ENCODE peak calls at places on chromosomes 1 and 21, in ten cellular contexts. Q, P, C, G, W, B, E, A, K and R are unnamed samples.

GRCh38 chr1:66168467-66168887 is 365.5 kb upstream of the SGIP1 start:
- DNase-seq in Q (no peak), P (no peak), C (peak), G (no peak), W (no peak), B (peak), E (no peak), A (peak), K (no peak), R (no peak)

GRCh38 chr1:75135829-75136142 is 1.6 kb downstream of the LHX8 start:
- DNase-seq in Q (no peak), P (no peak), C (no peak), G (no peak), W (no peak), B (no peak), E (no peak), A (peak), K (no peak), R (no peak)

GRCh38 chr1:165551469-165551868 is 7.7 kb downstream of the LRRC52 start:
- DNase-seq in Q (no peak), P (no peak), C (no peak), G (no peak), W (no peak), B (no peak), E (no peak), A (no peak), K (no peak), R (no peak)

GRCh38 chr1:207823880-207824566 is 72.2 kb downstream of the CD46 start:
- DNase-seq in Q (peak), P (no peak), C (peak), G (peak), W (peak), B (peak), E (peak), A (peak), K (peak), R (peak)

GRCh38 chr21:27269646-27270045 is 302.8 kb upstream of the ADAMTS5 start:
- DNase-seq in Q (peak), P (peak), C (peak), G (no peak), W (no peak), B (peak), E (no peak), A (peak), K (no peak), R (no peak)

GRCh38 chr1:84834419-84835064 is 58.5 kb downstream of the LPAR3 start:
- DNase-seq in Q (peak), P (no peak), C (peak), G (no peak), W (no peak), B (peak), E (no peak), A (no peak), K (no peak), R (no peak)

GRCh38 chr1:146032613-146033219 is 11.2 kb upstream of the HJV start:
- DNase-seq in Q (peak), P (no peak), C (peak), G (no peak), W (no peak), B (peak), E (peak), A (peak), K (no peak), R (no peak)

GRCh38 chr1:15257309-15257708 is 10.3 kb downstream of the FHAD1 start:
- DNase-seq in Q (no peak), P (no peak), C (no peak), G (no peak), W (no peak), B (no peak), E (no peak), A (no peak), K (no peak), R (peak)

GRCh38 chr1:59703226-59703917 is 111.4 kb upstream of the HOOK1 start:
- DNase-seq in Q (peak), P (peak), C (peak), G (no peak), W (no peak), B (no peak), E (no peak), A (no peak), K (no peak), R (no peak)

GRCh38 chr21:34640858-34641257 is 25.9 kb upstream of the RCAN1 start:
- DNase-seq in Q (peak), P (peak), C (peak), G (no peak), W (no peak), B (peak), E (no peak), A (peak), K (no peak), R (no peak)

GRCh38 chr1:187763976-187764375 is 935.2 kb downstream of the PLA2G4A start:
- DNase-seq in Q (no peak), P (no peak), C (peak), G (no peak), W (no peak), B (peak), E (no peak), A (no peak), K (no peak), R (no peak)

GRCh38 chr1:9811239-9811966 is 12.4 kb downstream of the CLSTN1 start:
- DNase-seq in Q (no peak), P (no peak), C (no peak), G (no peak), W (no peak), B (no peak), E (no peak), A (no peak), K (no peak), R (no peak)
- H3K4me3 ChIP-seq in Q (no peak), P (no peak), C (no peak), G (no peak), W (no peak), B (no peak), E (no peak), A (no peak), K (no peak), R (no peak)

GRCh38 chr1:32701421-32701911 is 1.1 kb downstream of the SYNC start:
- DNase-seq in Q (no peak), P (no peak), C (no peak), G (peak), W (peak), B (no peak), E (no peak), A (no peak), K (peak), R (peak)
- H3K4me3 ChIP-seq in Q (peak), P (peak), C (peak), G (no peak), W (peak), B (peak), E (no peak), A (no peak), K (peak), R (peak)

GRCh38 chr1:51920130-51920529 is 41.6 kb upstream of the NRDC start:
- DNase-seq in Q (peak), P (no peak), C (no peak), G (no peak), W (no peak), B (peak), E (no peak), A (no peak), K (no peak), R (no peak)
- H3K4me3 ChIP-seq in Q (no peak), P (no peak), C (no peak), G (no peak), W (no peak), B (no peak), E (no peak), A (no peak), K (no peak), R (no peak)

GRCh38 chr1:209172286-209172685 is 411.2 kb upstream of the CAMK1G start:
- DNase-seq in Q (peak), P (no peak), C (no peak), G (no peak), W (no peak), B (no peak), E (no peak), A (peak), K (no peak), R (no peak)
- H3K4me3 ChIP-seq in Q (no peak), P (no peak), C (no peak), G (no peak), W (no peak), B (no peak), E (no peak), A (no peak), K (no peak), R (no peak)

GRCh38 chr1:12040457-12041051 is 21.3 kb downstream of the MIIP start:
- DNase-seq in Q (peak), P (peak), C (peak), G (peak), W (peak), B (peak), E (no peak), A (no peak), K (no peak), R (no peak)
- H3K4me3 ChIP-seq in Q (no peak), P (no peak), C (no peak), G (no peak), W (no peak), B (no peak), E (no peak), A (no peak), K (no peak), R (no peak)

GRCh38 chr21:36070999-36071398 is 1.2 kb downstream of the CBR1 start:
- DNase-seq in Q (no peak), P (no peak), C (no peak), G (no peak), W (no peak), B (no peak), E (no peak), A (no peak), K (no peak), R (no peak)
- H3K4me3 ChIP-seq in Q (peak), P (peak), C (no peak), G (no peak), W (peak), B (no peak), E (no peak), A (no peak), K (no peak), R (no peak)

GRCh38 chr1:152050886-152051764 is 14.3 kb upstream of the S100A11 start:
- DNase-seq in Q (peak), P (no peak), C (no peak), G (no peak), W (no peak), B (peak), E (no peak), A (no peak), K (no peak), R (peak)

GRCh38 chr1:152047607-152047953 is 10.8 kb upstream of the S100A11 start:
- DNase-seq in Q (peak), P (no peak), C (no peak), G (no peak), W (no peak), B (peak), E (peak), A (no peak), K (no peak), R (peak)

GRCh38 chr1:152048641-152048970 is 11.8 kb upstream of the S100A11 start:
- DNase-seq in Q (no peak), P (no peak), C (no peak), G (no peak), W (no peak), B (no peak), E (no peak), A (no peak), K (no peak), R (no peak)

GRCh38 chr1:152049291-152050073 is 12.7 kb upstream of the S100A11 start:
- DNase-seq in Q (peak), P (no peak), C (peak), G (no peak), W (no peak), B (peak), E (no peak), A (no peak), K (no peak), R (no peak)

GRCh38 chr1:152047954-152048640 is 11.3 kb upstream of the S100A11 start:
- DNase-seq in Q (peak), P (peak), C (peak), G (peak), W (peak), B (peak), E (peak), A (peak), K (peak), R (peak)
- H3K4me3 ChIP-seq in Q (peak), P (peak), C (peak), G (peak), W (peak), B (peak), E (peak), A (no peak), K (no peak), R (no peak)

GRCh38 chr1:245687636-245688535 is 533.1 kb downstream of the KIF26B start:
- DNase-seq in Q (no peak), P (no peak), C (no peak), G (no peak), W (no peak), B (no peak), E (no peak), A (peak), K (no peak), R (no peak)
- H3K4me3 ChIP-seq in Q (no peak), P (no peak), C (no peak), G (no peak), W (peak), B (no peak), E (no peak), A (no peak), K (no peak), R (no peak)